ENCODE peak calls at places on chromosomes 12 and 14, in six cellular contexts. Y is GM23248, R is esophagus squamous epithelium, E is AG10803, D is pancreas, P is cardiac muscle cell. A is an unnamed sample.

GRCh38 chr14:101781240-101782061 is 19.9 kb downstream of the PPP2R5C start:
- DNase-seq in E (no peak), R (no peak), Y (peak; percentile 62), P (peak; percentile 19), D (no peak), A (no peak)

GRCh38 chr12:56518570-56518969 is 3.0 kb upstream of the RBMS2 start:
- DNase-seq in R (no peak), D (no peak), E (peak; percentile 70), P (no peak), Y (peak; percentile 77), A (no peak)

GRCh38 chr12:31603546-31604009 is 12.6 kb upstream of the DENND5B start:
- DNase-seq in E (no peak), D (no peak), R (no peak), P (no peak), Y (no peak), A (no peak)

GRCh38 chr14:23640524-23641141 is 4.5 kb downstream of the DHRS2 start:
- DNase-seq in Y (peak; percentile 63), R (no peak), E (peak; percentile 65), D (no peak), P (peak; percentile 54), A (no peak)

GRCh38 chr12:26091837-26092236 is 33.0 kb downstream of the BHLHE41 start:
- DNase-seq in Y (no peak), E (no peak), D (no peak), R (no peak), P (peak; percentile 32), A (no peak)

GRCh38 chr12:91361864-91362263 is 179.2 kb upstream of the DCN start:
- DNase-seq in E (peak; percentile 57), R (no peak), Y (peak; percentile 66), P (peak; percentile 63), D (no peak), A (no peak)

GRCh38 chr14:61355892-61356325 is 34.5 kb downstream of the PRKCH start:
- DNase-seq in P (no peak), Y (peak; percentile 35), E (peak; percentile 17), R (no peak), D (peak; percentile 13), A (peak; percentile 62)

GRCh38 chr14:37668646-37669045 is 73.2 kb downstream of the TTC6 start:
- DNase-seq in Y (peak; percentile 20), R (no peak), E (no peak), D (no peak), P (no peak), A (no peak)

GRCh38 chr12:89880695-89881350 is 172.2 kb upstream of the ATP2B1 start:
- DNase-seq in P (no peak), D (no peak), R (peak; percentile 15), E (no peak), Y (no peak), A (no peak)

GRCh38 chr12:2212971-2213869 is 160.4 kb downstream of the CACNA1C start:
- DNase-seq in Y (no peak), P (peak; percentile 62), E (no peak), R (no peak), D (no peak), A (no peak)

GRCh38 chr12:46222642-46223041 is 46.2 kb downstream of the SLC38A1 start:
- DNase-seq in P (no peak), D (no peak), E (no peak), R (no peak), Y (no peak), A (no peak)
- H3K4me3 ChIP-seq in P (no peak overlapping the region), D (no peak overlapping the region), E (no peak overlapping the region), R (no peak overlapping the region), Y (no peak overlapping the region), A (no peak overlapping the region)

DNA sequence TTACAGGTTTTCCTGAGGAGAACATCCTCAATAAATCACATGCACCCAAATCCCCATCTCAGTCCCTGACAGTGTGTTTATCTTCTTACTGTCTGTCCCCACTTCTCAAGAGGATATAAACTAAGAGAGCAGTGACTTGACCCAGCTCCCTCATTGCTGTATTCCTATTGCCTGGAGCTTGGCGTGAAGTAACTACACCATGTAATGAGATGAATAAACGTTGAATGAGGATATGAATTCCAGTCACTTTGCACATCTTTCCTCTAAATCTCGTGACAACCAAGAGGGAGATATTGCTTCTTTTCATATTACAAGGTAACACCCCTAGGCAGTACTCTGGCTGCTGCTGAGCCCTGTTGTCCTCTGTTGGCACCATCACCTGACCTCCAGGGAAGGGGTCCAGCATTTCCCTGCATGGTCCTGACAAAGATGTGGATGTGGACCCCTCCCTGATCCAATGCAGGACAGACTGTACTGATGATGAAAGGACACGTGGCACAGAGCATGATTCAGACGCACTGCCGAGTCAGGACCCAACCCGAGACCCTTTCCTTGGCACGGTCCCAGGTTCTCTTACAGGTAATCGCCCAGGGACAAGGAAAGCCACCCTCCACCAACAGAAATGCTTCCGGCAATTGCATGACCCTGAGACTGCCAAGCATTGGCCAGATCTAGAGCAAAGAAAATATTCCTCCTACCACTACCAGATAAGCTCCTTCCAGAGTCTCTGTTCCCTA is 47.7 kb upstream of the CPM start:
- DNase-seq in D (peak; percentile 5), R (no peak), Y (no peak), E (no peak), P (no peak), A (no peak)
- H3K4me3 ChIP-seq in D (no peak overlapping the region), R (no peak overlapping the region), Y (no peak overlapping the region), E (no peak overlapping the region), P (no peak overlapping the region), A (no peak overlapping the region)

GRCh38 chr14:77041837-77042557 is 13.5 kb upstream of the IRF2BPL start:
- DNase-seq in E (peak; percentile 98), P (peak; percentile 8), R (no peak), Y (peak; percentile 95), D (peak; percentile 74), A (no peak)

GRCh38 chr14:77040995-77041744 is 12.7 kb upstream of the IRF2BPL start:
- DNase-seq in E (no peak), R (no peak), P (no peak), Y (no peak), D (peak; percentile 49), A (no peak)

GRCh38 chr14:77039285-77040058 is 11.0 kb upstream of the IRF2BPL start:
- DNase-seq in R (no peak), Y (peak; percentile 66), D (no peak), E (peak; percentile 69), P (peak; percentile 40), A (no peak)

GRCh38 chr14:77040059-77040308 is 11.5 kb upstream of the IRF2BPL start:
- DNase-seq in R (no peak), E (no peak), P (no peak), Y (no peak), D (no peak), A (no peak)

DNA sequence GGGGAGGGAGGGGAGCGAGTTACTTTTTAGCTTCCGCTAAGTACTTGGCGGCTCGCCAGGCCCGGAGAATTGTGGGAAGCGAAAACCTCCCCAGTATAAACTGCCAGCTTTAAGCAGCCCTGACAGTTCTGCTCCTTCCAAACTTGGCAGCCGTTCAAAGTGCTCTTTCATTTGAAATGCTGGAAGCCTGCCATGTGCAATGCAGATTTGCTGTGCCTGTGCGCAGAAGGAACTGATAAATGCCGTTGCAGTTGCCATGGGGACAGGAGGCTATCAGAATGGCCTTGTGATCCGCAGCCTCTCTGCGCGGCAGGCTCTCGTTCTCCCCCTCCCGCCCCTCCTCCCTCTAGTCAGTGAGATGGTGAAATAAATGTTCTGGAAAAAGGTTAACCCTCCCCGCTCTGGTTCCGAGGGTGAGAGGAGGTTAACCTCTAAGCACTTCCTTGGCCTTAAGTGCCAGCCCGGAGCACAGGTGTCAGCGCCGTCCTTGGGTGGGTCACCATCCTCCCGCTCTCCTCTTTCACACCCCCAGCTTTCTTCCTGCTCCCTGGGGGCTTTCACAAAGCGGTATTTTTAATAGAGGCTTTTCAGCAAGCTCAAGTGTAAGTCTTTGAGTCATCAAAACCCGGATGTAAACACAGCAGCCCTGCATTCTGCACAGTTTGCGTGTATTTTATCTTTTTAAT is 11.9 kb upstream of the IRF2BPL start:
- DNase-seq in E (peak; percentile 96), Y (peak; percentile 94), P (peak; percentile 100), R (peak; percentile 83), D (peak; percentile 99), A (peak; percentile 99)
- H3K4me3 ChIP-seq in E (peak overlapping the region; percentile 42), Y (peak overlapping the region; percentile 60), P (peak overlapping the region; percentile 12), R (peak overlapping the region; percentile 33), D (no peak overlapping the region), A (peak overlapping the region; percentile 36)

GRCh38 chr12:13362260-13362841 is 165.8 kb downstream of the EMP1 start:
- DNase-seq in Y (peak; percentile 77), D (peak; percentile 61), P (peak; percentile 71), E (peak; percentile 45), R (no peak), A (peak; percentile 54)

GRCh38 chr12:13359636-13360035 is 163.1 kb downstream of the EMP1 start:
- DNase-seq in Y (no peak), P (no peak), D (no peak), R (no peak), E (no peak), A (no peak)

DNA sequence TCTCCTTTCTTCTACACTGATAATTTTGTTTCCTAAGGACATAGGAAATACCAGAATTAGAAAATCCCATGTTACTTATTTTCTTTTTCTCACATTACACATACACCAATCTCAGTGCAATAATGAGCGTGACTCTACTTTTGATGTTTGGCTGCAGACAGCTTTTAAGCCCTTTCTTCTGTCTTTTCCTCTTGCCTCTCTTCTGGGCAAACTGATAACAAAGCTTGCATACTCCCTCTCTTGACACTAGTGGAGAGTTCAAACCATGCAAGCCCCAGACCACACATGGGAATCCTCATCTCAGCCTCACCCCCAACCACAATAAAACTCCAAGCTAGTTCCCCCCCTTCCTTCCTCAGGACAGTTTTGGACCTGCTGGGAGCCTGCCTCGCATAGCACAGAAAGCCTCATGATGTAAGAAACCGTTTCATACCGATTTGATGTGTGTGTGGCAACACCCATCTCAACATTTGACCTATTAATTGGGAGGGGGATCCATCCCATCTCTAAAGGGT is 161.9 kb downstream of the EMP1 start:
- DNase-seq in P (no peak), E (no peak), R (no peak), D (no peak), Y (no peak), A (no peak)
- H3K4me3 ChIP-seq in P (no peak overlapping the region), E (no peak overlapping the region), R (no peak overlapping the region), D (no peak overlapping the region), Y (no peak overlapping the region), A (no peak overlapping the region)

GRCh38 chr12:120101182-120101581 is 15.4 kb downstream of the RAB35 start:
- DNase-seq in P (no peak), R (no peak), E (no peak), Y (no peak), D (no peak), A (no peak)
- H3K4me3 ChIP-seq in P (no peak overlapping the region), R (no peak overlapping the region), E (no peak overlapping the region), Y (no peak overlapping the region), D (no peak overlapping the region), A (no peak overlapping the region)